ENCODE peak calls at places on chromosome 21, in six cellular contexts. One of them, this sample, is unnamed.

GRCh38 chr21:35212393-35213127 is 163.5 kb upstream of the RUNX1 start:
- DNase-seq in amniotic epithelial cell: peak; percentile 54
- DNase-seq in psoas muscle: no peak
- DNase-seq in HEK293T: no peak
- DNase-seq in GM23248: peak; percentile 61
- DNase-seq in endothelial cell: no peak
- DNase-seq in this sample: peak; percentile 75

GRCh38 chr21:29851611-29852010 is 88.2 kb downstream of the GRIK1 start:
- DNase-seq in amniotic epithelial cell: no peak
- DNase-seq in psoas muscle: no peak
- DNase-seq in HEK293T: no peak
- DNase-seq in GM23248: no peak
- DNase-seq in endothelial cell: no peak
- DNase-seq in this sample: no peak

GRCh38 chr21:31772674-31773555 is 41.0 kb upstream of the SCAF4 start:
- DNase-seq in amniotic epithelial cell: no peak
- DNase-seq in psoas muscle: no peak
- DNase-seq in HEK293T: no peak
- DNase-seq in GM23248: no peak
- DNase-seq in endothelial cell: no peak
- DNase-seq in this sample: no peak

GRCh38 chr21:39763282-39763970 is 18.4 kb downstream of the IGSF5 start:
- DNase-seq in amniotic epithelial cell: no peak
- DNase-seq in psoas muscle: no peak
- DNase-seq in HEK293T: no peak
- DNase-seq in GM23248: no peak
- DNase-seq in endothelial cell: no peak
- DNase-seq in this sample: no peak

GRCh38 chr21:34536311-34536710 is 24.3 kb upstream of the KCNE1 start:
- DNase-seq in amniotic epithelial cell: peak; percentile 77
- DNase-seq in psoas muscle: no peak
- DNase-seq in HEK293T: no peak
- DNase-seq in GM23248: no peak
- DNase-seq in endothelial cell: no peak
- DNase-seq in this sample: no peak

GRCh38 chr21:46110499-46111192 is 12.7 kb downstream of the COL6A2 start:
- DNase-seq in amniotic epithelial cell: no peak
- DNase-seq in psoas muscle: peak; percentile 66
- DNase-seq in HEK293T: no peak
- DNase-seq in GM23248: peak; percentile 62
- DNase-seq in endothelial cell: peak; percentile 2
- DNase-seq in this sample: no peak

GRCh38 chr21:32481875-32482408 is 69.4 kb downstream of the EVA1C start:
- DNase-seq in amniotic epithelial cell: no peak
- DNase-seq in psoas muscle: no peak
- DNase-seq in HEK293T: no peak
- DNase-seq in GM23248: no peak
- DNase-seq in endothelial cell: no peak
- DNase-seq in this sample: no peak

GRCh38 chr21:35438643-35439404 is 389.7 kb upstream of the RUNX1 start:
- DNase-seq in amniotic epithelial cell: peak; percentile 16
- DNase-seq in psoas muscle: no peak
- DNase-seq in HEK293T: no peak
- DNase-seq in GM23248: no peak
- DNase-seq in endothelial cell: no peak
- DNase-seq in this sample: no peak

GRCh38 chr21:26961704-26962103 is 5.2 kb downstream of the ADAMTS5 start:
- DNase-seq in amniotic epithelial cell: no peak
- DNase-seq in psoas muscle: no peak
- DNase-seq in HEK293T: peak; percentile 43
- DNase-seq in GM23248: peak; percentile 23
- DNase-seq in endothelial cell: peak; percentile 12
- DNase-seq in this sample: peak; percentile 20

GRCh38 chr21:35053356-35054096 is 4.4 kb upstream of the RUNX1 start:
- DNase-seq in amniotic epithelial cell: peak; percentile 23
- DNase-seq in psoas muscle: no peak
- DNase-seq in HEK293T: no peak
- DNase-seq in GM23248: no peak
- DNase-seq in endothelial cell: no peak
- DNase-seq in this sample: no peak

GRCh38 chr21:32463367-32463766 is 50.9 kb downstream of the EVA1C start:
- DNase-seq in amniotic epithelial cell: peak; percentile 21
- DNase-seq in psoas muscle: no peak
- DNase-seq in HEK293T: no peak
- DNase-seq in GM23248: no peak
- DNase-seq in endothelial cell: no peak
- DNase-seq in this sample: peak; percentile 79

GRCh38 chr21:43331962-43332458 is 94.9 kb downstream of the SIK1 start:
- DNase-seq in amniotic epithelial cell: peak; percentile 89
- DNase-seq in psoas muscle: peak; percentile 43
- DNase-seq in HEK293T: no peak
- DNase-seq in GM23248: peak; percentile 52
- DNase-seq in endothelial cell: no peak
- DNase-seq in this sample: peak; percentile 81

GRCh38 chr21:36429672-36430546 is 44.7 kb downstream of the CHAF1B start:
- DNase-seq in amniotic epithelial cell: peak; percentile 99
- DNase-seq in psoas muscle: peak; percentile 95
- DNase-seq in HEK293T: peak; percentile 71
- DNase-seq in GM23248: peak; percentile 100
- DNase-seq in endothelial cell: peak; percentile 84
- DNase-seq in this sample: peak; percentile 100

GRCh38 chr21:42193131-42193671 is 25.7 kb upstream of the ABCG1 start:
- DNase-seq in amniotic epithelial cell: peak; percentile 91
- DNase-seq in psoas muscle: no peak
- DNase-seq in HEK293T: no peak
- DNase-seq in GM23248: no peak
- DNase-seq in endothelial cell: no peak
- DNase-seq in this sample: no peak

GRCh38 chr21:21057349-21058062 is 59.3 kb downstream of the NCAM2 start:
- DNase-seq in amniotic epithelial cell: no peak
- DNase-seq in psoas muscle: no peak
- DNase-seq in HEK293T: no peak
- DNase-seq in GM23248: no peak
- DNase-seq in endothelial cell: no peak
- DNase-seq in this sample: no peak

GRCh38 chr21:35400233-35400939 is 351.3 kb upstream of the RUNX1 start:
- DNase-seq in amniotic epithelial cell: peak; percentile 84
- DNase-seq in psoas muscle: no peak
- DNase-seq in HEK293T: peak; percentile 25
- DNase-seq in GM23248: peak; percentile 66
- DNase-seq in endothelial cell: peak; percentile 8
- DNase-seq in this sample: peak; percentile 54

GRCh38 chr21:22044431-22044830 is 1046.2 kb downstream of the NCAM2 start:
- DNase-seq in amniotic epithelial cell: no peak
- DNase-seq in psoas muscle: no peak
- DNase-seq in HEK293T: no peak
- DNase-seq in GM23248: no peak
- DNase-seq in endothelial cell: no peak
- DNase-seq in this sample: no peak

GRCh38 chr21:40466893-40467483 is 380.0 kb downstream of the DSCAM start:
- DNase-seq in amniotic epithelial cell: no peak
- DNase-seq in psoas muscle: no peak
- DNase-seq in HEK293T: no peak
- DNase-seq in GM23248: no peak
- DNase-seq in endothelial cell: no peak
- DNase-seq in this sample: peak; percentile 1

GRCh38 chr21:37225440-37225839 is 41.7 kb downstream of the VPS26C start:
- DNase-seq in amniotic epithelial cell: no peak
- DNase-seq in psoas muscle: no peak
- DNase-seq in HEK293T: no peak
- DNase-seq in GM23248: no peak
- DNase-seq in endothelial cell: no peak
- DNase-seq in this sample: no peak

GRCh38 chr21:42392731-42393442 is 3.0 kb downstream of the TMPRSS3 start:
- DNase-seq in amniotic epithelial cell: no peak
- DNase-seq in psoas muscle: peak; percentile 6
- DNase-seq in HEK293T: no peak
- DNase-seq in GM23248: no peak
- DNase-seq in endothelial cell: no peak
- DNase-seq in this sample: no peak

GRCh38 chr21:16942703-16943102 is 570.1 kb upstream of the CXADR start:
- DNase-seq in amniotic epithelial cell: peak; percentile 7
- DNase-seq in psoas muscle: no peak
- DNase-seq in HEK293T: peak; percentile 51
- DNase-seq in GM23248: peak; percentile 46
- DNase-seq in endothelial cell: peak; percentile 23
- DNase-seq in this sample: peak; percentile 20

GRCh38 chr21:41851090-41851790 is 27.9 kb downstream of the PRDM15 start:
- DNase-seq in amniotic epithelial cell: no peak
- DNase-seq in psoas muscle: no peak
- DNase-seq in HEK293T: no peak
- DNase-seq in GM23248: no peak
- DNase-seq in endothelial cell: no peak
- DNase-seq in this sample: no peak

GRCh38 chr21:17901458-17902092 is 82.4 kb upstream of the C21orf91 start:
- DNase-seq in amniotic epithelial cell: no peak
- DNase-seq in psoas muscle: no peak
- DNase-seq in HEK293T: no peak
- DNase-seq in GM23248: peak; percentile 11
- DNase-seq in endothelial cell: no peak
- DNase-seq in this sample: no peak

GRCh38 chr21:15754640-15755039 is 24.9 kb downstream of the USP25 start:
- DNase-seq in amniotic epithelial cell: peak; percentile 84
- DNase-seq in psoas muscle: no peak
- DNase-seq in HEK293T: no peak
- DNase-seq in GM23248: peak; percentile 61
- DNase-seq in endothelial cell: no peak
- DNase-seq in this sample: peak; percentile 27

GRCh38 chr21:31975491-31975890 is 102.7 kb downstream of the HUNK start:
- DNase-seq in amniotic epithelial cell: no peak
- DNase-seq in psoas muscle: no peak
- DNase-seq in HEK293T: no peak
- DNase-seq in GM23248: no peak
- DNase-seq in endothelial cell: no peak
- DNase-seq in this sample: no peak

GRCh38 chr21:35796834-35797233 is 263.5 kb downstream of the SETD4 start:
- DNase-seq in amniotic epithelial cell: no peak
- DNase-seq in psoas muscle: no peak
- DNase-seq in HEK293T: no peak
- DNase-seq in GM23248: no peak
- DNase-seq in endothelial cell: no peak
- DNase-seq in this sample: no peak

GRCh38 chr21:33987461-33987860 is 71.9 kb upstream of the ATP5PO start:
- DNase-seq in amniotic epithelial cell: no peak
- DNase-seq in psoas muscle: no peak
- DNase-seq in HEK293T: no peak
- DNase-seq in GM23248: no peak
- DNase-seq in endothelial cell: no peak
- DNase-seq in this sample: no peak

GRCh38 chr21:16912075-16912474 is 600.8 kb upstream of the CXADR start:
- DNase-seq in amniotic epithelial cell: peak; percentile 37
- DNase-seq in psoas muscle: no peak
- DNase-seq in HEK293T: no peak
- DNase-seq in GM23248: peak; percentile 67
- DNase-seq in endothelial cell: no peak
- DNase-seq in this sample: peak; percentile 18

GRCh38 chr21:34202553-34203332 is 129.4 kb downstream of the MRPS6 start:
- DNase-seq in amniotic epithelial cell: peak; percentile 76
- DNase-seq in psoas muscle: peak; percentile 70
- DNase-seq in HEK293T: no peak
- DNase-seq in GM23248: no peak
- DNase-seq in endothelial cell: peak; percentile 34
- DNase-seq in this sample: no peak

GRCh38 chr21:17441370-17441769 is 71.5 kb upstream of the CXADR start:
- DNase-seq in amniotic epithelial cell: no peak
- DNase-seq in psoas muscle: no peak
- DNase-seq in HEK293T: no peak
- DNase-seq in GM23248: no peak
- DNase-seq in endothelial cell: no peak
- DNase-seq in this sample: no peak

GRCh38 chr21:44866780-44867179 is 6.7 kb downstream of the PTTG1IP start:
- DNase-seq in amniotic epithelial cell: peak; percentile 77
- DNase-seq in psoas muscle: no peak
- DNase-seq in HEK293T: no peak
- DNase-seq in GM23248: peak; percentile 34
- DNase-seq in endothelial cell: no peak
- DNase-seq in this sample: peak; percentile 43

GRCh38 chr21:31455506-31455905 is 111.4 kb upstream of the TIAM1 start:
- DNase-seq in amniotic epithelial cell: no peak
- DNase-seq in psoas muscle: no peak
- DNase-seq in HEK293T: no peak
- DNase-seq in GM23248: no peak
- DNase-seq in endothelial cell: no peak
- DNase-seq in this sample: no peak